ENCODE peak calls at places on chromosomes 5 and 9, in four cellular contexts. O is adrenal gland, G is choroid plexus epithelial cell, L is lower lobe of right lung. K is an unnamed sample.

GRCh38 chr5:153543959-153544470 is 53.5 kb downstream of the GRIA1 start:
- DNase-seq in O (no peak), G (no peak), L (no peak), K (no peak)

GRCh38 chr9:25964239-25964638 is 286.0 kb upstream of the TUSC1 start:
- DNase-seq in O (peak; percentile 63), G (peak; percentile 61), L (no peak), K (peak; percentile 72)

GRCh38 chr9:82031538-82032280 is 43.1 kb downstream of the SPATA31D1 start:
- DNase-seq in O (peak; percentile 80), G (peak; percentile 82), L (no peak), K (peak; percentile 88)

GRCh38 chr5:59543826-59544442 is 349.6 kb downstream of the PDE4D start:
- DNase-seq in O (no peak), G (no peak), L (no peak), K (peak; percentile 41)

GRCh38 chr5:111453747-111454146 is 58.6 kb downstream of the STARD4 start:
- DNase-seq in O (no peak), G (peak; percentile 87), L (no peak), K (peak; percentile 68)

GRCh38 chr9:109052416-109052815 is 39.1 kb upstream of the CTNNAL1 start:
- DNase-seq in O (no peak), G (peak; percentile 71), L (no peak), K (no peak)

GRCh38 chr9:130493476-130493875 is 48.7 kb downstream of the ASS1 start:
- DNase-seq in O (no peak), G (no peak), L (no peak), K (no peak)

GRCh38 chr5:147887925-147888324 is 9.4 kb downstream of the SCGB3A2 start:
- DNase-seq in O (no peak), G (no peak), L (no peak), K (peak; percentile 92)

GRCh38 chr9:95854386-95855015 is 21.0 kb upstream of the ERCC6L2 start:
- DNase-seq in O (no peak), G (peak; percentile 84), L (no peak), K (peak; percentile 29)

GRCh38 chr9:78031271-78031825 is at the start of gene GNAQ:
- DNase-seq in O (no peak), G (no peak), L (peak; percentile 56), K (no peak)

GRCh38 chr9:13750639-13751038 is 471.1 kb upstream of the MPDZ start:
- DNase-seq in O (no peak), G (no peak), L (no peak), K (no peak)

GRCh38 chr9:3027260-3027659 is 183.4 kb upstream of the PUM3 start:
- DNase-seq in O (no peak), G (no peak), L (no peak), K (no peak)

GRCh38 chr5:143024227-143024920 is 254.2 kb downstream of the ARHGAP26 start:
- DNase-seq in O (no peak), G (no peak), L (no peak), K (no peak)

GRCh38 chr5:3252235-3252634 is 343.4 kb upstream of the IRX1 start:
- DNase-seq in O (no peak), G (no peak), L (no peak), K (no peak)

GRCh38 chr5:175214152-175214551 is 229.8 kb downstream of the DRD1 start:
- DNase-seq in O (peak; percentile 84), G (peak; percentile 13), L (no peak), K (peak; percentile 14)

GRCh38 chr5:179370490-179371122 is 25.3 kb upstream of the ADAMTS2 start:
- DNase-seq in O (no peak), G (no peak), L (no peak), K (no peak)

GRCh38 chr9:118961857-118962256 is 407.4 kb downstream of the BRINP1 start:
- DNase-seq in O (no peak), G (peak; percentile 41), L (no peak), K (peak; percentile 25)

GRCh38 chr5:6772886-6773285 is 59.7 kb downstream of the TENT4A start:
- DNase-seq in O (no peak), G (no peak), L (no peak), K (no peak)

GRCh38 chr5:131973089-131973712 is 27.7 kb upstream of the MEIKIN start:
- DNase-seq in O (no peak), G (no peak), L (no peak), K (no peak)

GRCh38 chr5:54347221-54347865 is 37.0 kb upstream of the ARL15 start:
- DNase-seq in O (no peak), G (no peak), L (no peak), K (no peak)

DNA sequence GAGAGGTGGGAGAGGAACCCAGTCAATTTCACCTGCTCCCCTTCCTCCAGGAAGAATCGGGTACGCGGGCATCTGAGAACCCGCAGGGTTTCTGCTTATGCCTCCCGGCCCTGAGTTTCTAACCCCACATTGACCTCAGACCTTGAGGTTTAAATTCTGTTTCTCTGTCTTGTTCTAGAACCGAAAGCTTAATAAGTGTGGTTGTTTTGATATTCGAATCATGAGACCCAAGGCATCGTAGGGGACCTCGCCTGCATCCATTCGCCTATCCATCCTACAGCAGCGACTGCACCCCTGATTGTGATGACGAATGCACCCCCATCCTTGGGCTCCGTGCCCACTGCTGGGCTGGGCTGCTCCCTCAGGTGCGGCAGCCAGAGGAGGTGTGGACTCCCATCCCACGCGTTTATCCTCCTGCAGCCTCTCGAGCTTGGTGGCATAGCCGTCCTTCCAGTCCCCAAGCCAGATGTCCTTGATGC is 80.8 kb upstream of the IER5L start:
- DNase-seq in O (no peak), G (no peak), L (peak; percentile 38), K (peak; percentile 46)
- H3K4me3 ChIP-seq in O (no peak overlapping the region), G (peak overlapping the region; percentile 45), L (peak overlapping the region; percentile 41), K (peak overlapping the region; percentile 26)

GRCh38 chr5:119335261-119335677 is 20.6 kb upstream of the TNFAIP8 start:
- DNase-seq in O (no peak), G (no peak), L (no peak), K (no peak)
- TF ChIP-seq CTCF in O (no peak), G (no peak), L (no peak), K (no peak)

DNA sequence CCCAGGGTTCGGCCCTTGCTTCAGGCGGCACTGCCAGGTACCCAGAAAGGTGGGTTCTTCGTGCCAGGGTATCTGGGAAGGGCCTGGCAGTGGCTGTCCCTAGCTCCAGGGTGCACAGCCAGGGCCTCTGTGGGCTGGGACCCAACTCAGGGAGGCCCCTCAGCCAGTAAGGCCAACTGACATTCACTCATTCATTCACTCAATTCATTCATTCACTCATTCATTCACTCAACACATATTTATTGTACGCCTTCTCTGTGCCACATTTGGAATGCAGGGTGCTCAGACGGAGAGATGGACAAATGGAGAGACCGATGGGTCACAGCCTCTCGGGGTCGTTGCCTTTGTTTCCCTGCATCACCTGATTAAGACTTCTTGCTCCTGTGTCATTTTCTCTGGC is 154.9 kb downstream of the GAPVD1 start:
- DNase-seq in O (no peak), G (no peak), L (no peak), K (no peak)
- H3K4me3 ChIP-seq in O (no peak overlapping the region), G (no peak overlapping the region), L (no peak overlapping the region), K (no peak overlapping the region)

DNA sequence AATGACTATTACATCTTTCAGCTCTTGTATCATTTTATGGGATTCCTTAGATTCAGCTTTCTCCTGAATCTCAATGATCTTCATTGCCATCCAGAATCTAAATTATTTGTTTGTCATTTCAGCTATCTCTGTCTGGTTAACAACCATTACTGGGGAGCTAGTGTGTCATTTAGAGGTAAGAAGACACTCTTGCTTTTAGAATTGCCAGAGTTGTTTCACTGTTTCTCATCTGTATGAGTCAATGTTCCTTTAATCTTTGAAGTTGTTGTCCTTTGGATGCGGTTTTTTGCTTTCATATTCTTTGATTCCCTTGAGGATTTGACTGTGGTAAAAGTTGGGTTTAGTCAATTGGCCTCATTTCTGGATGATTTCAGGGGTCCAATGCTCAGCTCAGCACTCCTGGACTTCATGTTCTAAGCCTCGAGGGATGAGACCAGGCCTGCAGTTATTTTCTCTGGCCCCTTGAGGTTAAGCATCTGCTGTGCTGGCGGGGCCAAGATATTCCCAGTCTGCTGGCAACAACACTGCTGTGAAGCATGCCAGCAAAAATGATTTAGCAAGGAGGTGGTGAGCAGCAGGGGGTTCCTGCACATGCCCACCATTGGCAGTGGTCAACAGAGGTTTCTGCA is 102.4 kb upstream of the PCSK5 start:
- DNase-seq in O (no peak), G (peak; percentile 92), L (no peak), K (no peak)
- TF ChIP-seq CTCF in O (no peak), G (no peak), L (no peak), K (no peak)

GRCh38 chr9:128770286-128770685 is 1.4 kb downstream of the ZER1 start:
- DNase-seq in O (no peak), G (no peak), L (no peak), K (no peak)
- H3K4me3 ChIP-seq in O (no peak overlapping the region), G (peak overlapping the region; percentile 97), L (peak overlapping the region; percentile 90), K (peak overlapping the region; percentile 95)

GRCh38 chr9:126383395-126384104 is 56.9 kb downstream of the MVB12B start:
- DNase-seq in O (no peak), G (no peak), L (no peak), K (no peak)
- TF ChIP-seq CTCF in O (no peak), G (no peak), L (no peak), K (no peak)

GRCh38 chr5:31383734-31384133 is 148.2 kb downstream of the DROSHA start:
- DNase-seq in O (no peak), G (no peak), L (no peak), K (no peak)

GRCh38 chr5:31378838-31379237 is 153.1 kb downstream of the DROSHA start:
- DNase-seq in O (no peak), G (peak; percentile 57), L (no peak), K (peak; percentile 19)

GRCh38 chr5:31380049-31380448 is 151.8 kb downstream of the DROSHA start:
- DNase-seq in O (no peak), G (no peak), L (no peak), K (no peak)

GRCh38 chr5:31381299-31381698 is 150.6 kb downstream of the DROSHA start:
- DNase-seq in O (no peak), G (no peak), L (no peak), K (no peak)

GRCh38 chr5:31382051-31382878 is 149.6 kb downstream of the DROSHA start:
- DNase-seq in O (no peak), G (peak; percentile 51), L (no peak), K (no peak)
- H3K4me3 ChIP-seq in O (no peak overlapping the region), G (no peak overlapping the region), L (no peak overlapping the region), K (no peak overlapping the region)

GRCh38 chr5:52562473-52562872 is 225.2 kb upstream of the ITGA1 start:
- DNase-seq in O (no peak), G (no peak), L (no peak), K (no peak)

GRCh38 chr5:52564594-52564993 is 223.1 kb upstream of the ITGA1 start:
- DNase-seq in O (no peak), G (no peak), L (no peak), K (no peak)

GRCh38 chr5:52560366-52560765 is 227.3 kb upstream of the ITGA1 start:
- DNase-seq in O (no peak), G (peak; percentile 23), L (no peak), K (peak; percentile 22)
- TF ChIP-seq CTCF in O (peak; percentile 31), G (no peak), L (peak; percentile 15), K (no peak)

K was measured in epithelial cell of esophagus.